ENCODE peak calls at places on chromosomes 13 and 19, in five cellular contexts. One of them, this sample, is unnamed.

GRCh38 chr13:35630551-35631275 is 154.2 kb upstream of the MAB21L1 start:
- DNase-seq in hepatocyte: peak
- DNase-seq in GM23248: peak
- DNase-seq in GM23338: peak
- DNase-seq in OCI-LY7: peak
- DNase-seq in this sample: peak

GRCh38 chr13:41065098-41065497 is 3.8 kb downstream of the WBP4 start:
- DNase-seq in hepatocyte: peak
- DNase-seq in GM23248: peak
- DNase-seq in GM23338: no peak
- DNase-seq in OCI-LY7: no peak
- DNase-seq in this sample: no peak

GRCh38 chr19:49403404-49404187 is 15.5 kb downstream of the KASH5 start:
- DNase-seq in hepatocyte: no peak
- DNase-seq in GM23248: no peak
- DNase-seq in GM23338: peak
- DNase-seq in OCI-LY7: peak
- DNase-seq in this sample: no peak

GRCh38 chr13:59666504-59666903 is 497.2 kb downstream of the DIAPH3 start:
- DNase-seq in hepatocyte: no peak
- DNase-seq in GM23248: no peak
- DNase-seq in GM23338: no peak
- DNase-seq in OCI-LY7: no peak
- DNase-seq in this sample: no peak

GRCh38 chr19:42427313-42427712 is at the start of gene LIPE:
- DNase-seq in hepatocyte: peak
- DNase-seq in GM23248: no peak
- DNase-seq in GM23338: no peak
- DNase-seq in OCI-LY7: no peak
- DNase-seq in this sample: no peak

GRCh38 chr13:109904218-109904617 is 117.8 kb upstream of the IRS2 start:
- DNase-seq in hepatocyte: no peak
- DNase-seq in GM23248: no peak
- DNase-seq in GM23338: peak
- DNase-seq in OCI-LY7: peak
- DNase-seq in this sample: peak

GRCh38 chr13:95237310-95237870 is 63.9 kb downstream of the ABCC4 start:
- DNase-seq in hepatocyte: no peak
- DNase-seq in GM23248: no peak
- DNase-seq in GM23338: no peak
- DNase-seq in OCI-LY7: no peak
- DNase-seq in this sample: no peak

GRCh38 chr19:45901912-45902650 is at the start of gene MYPOP:
- DNase-seq in hepatocyte: peak
- DNase-seq in GM23248: peak
- DNase-seq in GM23338: peak
- DNase-seq in OCI-LY7: no peak
- DNase-seq in this sample: no peak

GRCh38 chr13:105817011-105817410 is 718.5 kb downstream of the EFNB2 start:
- DNase-seq in hepatocyte: peak
- DNase-seq in GM23248: no peak
- DNase-seq in GM23338: peak
- DNase-seq in OCI-LY7: no peak
- DNase-seq in this sample: no peak

GRCh38 chr13:57946361-57946760 is 314.8 kb downstream of the PCDH17 start:
- DNase-seq in hepatocyte: no peak
- DNase-seq in GM23248: no peak
- DNase-seq in GM23338: no peak
- DNase-seq in OCI-LY7: no peak
- DNase-seq in this sample: no peak

GRCh38 chr19:23916991-23917390 is 2.3 kb downstream of the ZNF726 start:
- DNase-seq in hepatocyte: no peak
- DNase-seq in GM23248: peak
- DNase-seq in GM23338: no peak
- DNase-seq in OCI-LY7: no peak
- DNase-seq in this sample: no peak

GRCh38 chr19:51552996-51553725 is 17.9 kb upstream of the ZNF175 start:
- DNase-seq in hepatocyte: peak
- DNase-seq in GM23248: peak
- DNase-seq in GM23338: peak
- DNase-seq in OCI-LY7: peak
- DNase-seq in this sample: peak

GRCh38 chr19:38134538-38135149 is 89.4 kb downstream of the DPF1 start:
- DNase-seq in hepatocyte: peak
- DNase-seq in GM23248: peak
- DNase-seq in GM23338: peak
- DNase-seq in OCI-LY7: peak
- DNase-seq in this sample: no peak

GRCh38 chr13:83449666-83450395 is 432.4 kb downstream of the SLITRK1 start:
- DNase-seq in hepatocyte: no peak
- DNase-seq in GM23248: peak
- DNase-seq in GM23338: peak
- DNase-seq in OCI-LY7: no peak
- DNase-seq in this sample: no peak

GRCh38 chr19:45455707-45456499 is 11.9 kb upstream of the FOSB start:
- DNase-seq in hepatocyte: peak
- DNase-seq in GM23248: peak
- DNase-seq in GM23338: peak
- DNase-seq in OCI-LY7: no peak
- DNase-seq in this sample: peak

GRCh38 chr13:74575729-74576125 is 441.5 kb upstream of the KLF12 start:
- DNase-seq in hepatocyte: peak
- DNase-seq in GM23248: peak
- DNase-seq in GM23338: peak
- DNase-seq in OCI-LY7: no peak
- DNase-seq in this sample: no peak

GRCh38 chr13:99585609-99586008 is 84.3 kb downstream of the TM9SF2 start:
- DNase-seq in hepatocyte: no peak
- DNase-seq in GM23248: peak
- DNase-seq in GM23338: no peak
- DNase-seq in OCI-LY7: no peak
- DNase-seq in this sample: no peak

GRCh38 chr13:100274942-100275506 is 186.1 kb downstream of the PCCA start:
- DNase-seq in hepatocyte: no peak
- DNase-seq in GM23248: no peak
- DNase-seq in GM23338: no peak
- DNase-seq in OCI-LY7: no peak
- DNase-seq in this sample: no peak

GRCh38 chr13:110131424-110131823 is 175.5 kb downstream of the COL4A1 start:
- DNase-seq in hepatocyte: no peak
- DNase-seq in GM23248: no peak
- DNase-seq in GM23338: no peak
- DNase-seq in OCI-LY7: no peak
- DNase-seq in this sample: no peak

GRCh38 chr19:40416918-40417713 is 3.9 kb upstream of the PRX start:
- DNase-seq in hepatocyte: no peak
- DNase-seq in GM23248: peak
- DNase-seq in GM23338: no peak
- DNase-seq in OCI-LY7: peak
- DNase-seq in this sample: no peak

GRCh38 chr19:7018828-7019227 is 2.4 kb downstream of the MBD3L2B start:
- DNase-seq in hepatocyte: no peak
- DNase-seq in GM23248: no peak
- DNase-seq in GM23338: no peak
- DNase-seq in OCI-LY7: no peak
- DNase-seq in this sample: no peak

GRCh38 chr19:50648659-50649058 is 586 bp upstream of the C19orf81 start:
- DNase-seq in hepatocyte: no peak
- DNase-seq in GM23248: no peak
- DNase-seq in GM23338: peak
- DNase-seq in OCI-LY7: no peak
- DNase-seq in this sample: no peak

GRCh38 chr19:33441277-33441699 is 67.8 kb downstream of the CEBPG start:
- DNase-seq in hepatocyte: no peak
- DNase-seq in GM23248: no peak
- DNase-seq in GM23338: no peak
- DNase-seq in OCI-LY7: no peak
- DNase-seq in this sample: no peak

GRCh38 chr19:41967056-41967783 is 8.1 kb upstream of the RABAC1 start:
- DNase-seq in hepatocyte: no peak
- DNase-seq in GM23248: no peak
- DNase-seq in GM23338: no peak
- DNase-seq in OCI-LY7: no peak
- DNase-seq in this sample: no peak

GRCh38 chr13:40350283-40350992 is 316.0 kb downstream of the FOXO1 start:
- DNase-seq in hepatocyte: no peak
- DNase-seq in GM23248: no peak
- DNase-seq in GM23338: no peak
- DNase-seq in OCI-LY7: no peak
- DNase-seq in this sample: no peak

GRCh38 chr13:78067290-78067689 is 148.7 kb upstream of the EDNRB start:
- DNase-seq in hepatocyte: no peak
- DNase-seq in GM23248: no peak
- DNase-seq in GM23338: no peak
- DNase-seq in OCI-LY7: no peak
- DNase-seq in this sample: no peak

DNA sequence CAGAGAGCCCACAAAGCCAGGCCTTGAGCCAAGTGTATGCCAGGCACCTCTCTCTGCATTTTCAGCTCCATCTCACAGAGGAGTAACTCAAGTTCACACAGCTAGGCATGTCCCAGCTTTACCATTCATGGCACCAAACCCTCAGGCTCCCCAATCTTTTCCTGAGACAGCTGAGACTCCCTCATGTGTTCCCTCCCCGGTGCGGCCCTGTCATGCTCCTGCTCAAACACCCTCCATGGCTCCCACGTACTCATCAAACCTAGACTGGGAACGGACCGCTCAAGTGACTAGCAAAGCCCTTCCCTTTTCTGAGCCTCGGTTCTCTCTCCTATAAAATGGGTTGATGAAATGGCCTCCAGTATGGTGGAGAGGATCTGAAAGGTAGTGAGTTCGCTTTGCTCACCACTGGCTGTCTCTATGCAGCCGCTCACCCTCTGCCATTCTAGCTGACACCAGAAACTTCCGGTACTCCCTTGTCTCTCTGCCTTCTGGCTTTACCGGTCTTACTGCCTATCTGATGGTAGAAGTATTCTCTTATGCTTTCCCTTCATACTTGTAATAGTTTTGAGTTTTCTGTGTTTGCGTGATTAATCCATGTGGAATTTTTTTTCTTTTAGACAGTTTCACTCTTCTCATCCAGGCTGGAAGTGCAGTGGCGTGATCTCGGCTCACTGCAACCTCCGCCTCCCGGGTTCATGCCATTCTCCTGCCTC is 7.8 kb upstream of the SLC44A2 start:
- DNase-seq in hepatocyte: peak
- DNase-seq in GM23248: peak
- DNase-seq in GM23338: no peak
- DNase-seq in OCI-LY7: no peak
- DNase-seq in this sample: no peak
- TF ChIP-seq EZH2phosphoT487 in hepatocyte: no peak
- TF ChIP-seq EZH2phosphoT487 in GM23248: no peak
- TF ChIP-seq EZH2phosphoT487 in GM23338: no peak
- TF ChIP-seq EZH2phosphoT487 in OCI-LY7: no peak
- TF ChIP-seq EZH2phosphoT487 in this sample: no peak

GRCh38 chr13:21060063-21060826 is 1.1 kb downstream of the LATS2 start:
- DNase-seq in hepatocyte: peak
- DNase-seq in GM23248: peak
- DNase-seq in GM23338: peak
- DNase-seq in OCI-LY7: no peak
- DNase-seq in this sample: no peak
- TF ChIP-seq EZH2phosphoT487 in hepatocyte: no peak
- TF ChIP-seq EZH2phosphoT487 in GM23248: no peak
- TF ChIP-seq EZH2phosphoT487 in GM23338: no peak
- TF ChIP-seq EZH2phosphoT487 in OCI-LY7: no peak
- TF ChIP-seq EZH2phosphoT487 in this sample: no peak

GRCh38 chr19:2577722-2578335 is 101.9 kb downstream of the GADD45B start:
- DNase-seq in hepatocyte: no peak
- DNase-seq in GM23248: no peak
- DNase-seq in GM23338: no peak
- DNase-seq in OCI-LY7: no peak
- DNase-seq in this sample: no peak

GRCh38 chr19:2574971-2575630 is 99.2 kb downstream of the GADD45B start:
- DNase-seq in hepatocyte: no peak
- DNase-seq in GM23248: no peak
- DNase-seq in GM23338: no peak
- DNase-seq in OCI-LY7: no peak
- DNase-seq in this sample: no peak

GRCh38 chr19:2574478-2574931 is 98.6 kb downstream of the GADD45B start:
- DNase-seq in hepatocyte: no peak
- DNase-seq in GM23248: no peak
- DNase-seq in GM23338: no peak
- DNase-seq in OCI-LY7: no peak
- DNase-seq in this sample: no peak

GRCh38 chr19:2573916-2574315 is 98.0 kb downstream of the GADD45B start:
- DNase-seq in hepatocyte: no peak
- DNase-seq in GM23248: no peak
- DNase-seq in GM23338: no peak
- DNase-seq in OCI-LY7: no peak
- DNase-seq in this sample: no peak

GRCh38 chr19:2575734-2576481 is 100.0 kb downstream of the GADD45B start:
- DNase-seq in hepatocyte: peak
- DNase-seq in GM23248: peak
- DNase-seq in GM23338: no peak
- DNase-seq in OCI-LY7: no peak
- DNase-seq in this sample: no peak
- TF ChIP-seq EZH2phosphoT487 in hepatocyte: no peak
- TF ChIP-seq EZH2phosphoT487 in GM23248: no peak
- TF ChIP-seq EZH2phosphoT487 in GM23338: no peak
- TF ChIP-seq EZH2phosphoT487 in OCI-LY7: no peak
- TF ChIP-seq EZH2phosphoT487 in this sample: no peak

GRCh38 chr19:1213391-1214286 is 8.1 kb downstream of the STK11 start:
- DNase-seq in hepatocyte: peak
- DNase-seq in GM23248: peak
- DNase-seq in GM23338: no peak
- DNase-seq in OCI-LY7: no peak
- DNase-seq in this sample: no peak
- TF ChIP-seq EZH2phosphoT487 in hepatocyte: no peak
- TF ChIP-seq EZH2phosphoT487 in GM23248: no peak
- TF ChIP-seq EZH2phosphoT487 in GM23338: no peak
- TF ChIP-seq EZH2phosphoT487 in OCI-LY7: no peak
- TF ChIP-seq EZH2phosphoT487 in this sample: no peak

GRCh38 chr13:31881495-31881882 is 142.2 kb downstream of the RXFP2 start:
- DNase-seq in hepatocyte: no peak
- DNase-seq in GM23248: no peak
- DNase-seq in GM23338: no peak
- DNase-seq in OCI-LY7: no peak
- DNase-seq in this sample: no peak
- TF ChIP-seq EZH2phosphoT487 in hepatocyte: no peak
- TF ChIP-seq EZH2phosphoT487 in GM23248: no peak
- TF ChIP-seq EZH2phosphoT487 in GM23338: no peak
- TF ChIP-seq EZH2phosphoT487 in OCI-LY7: no peak
- TF ChIP-seq EZH2phosphoT487 in this sample: no peak

GRCh38 chr13:21033866-21034601 is 27.4 kb downstream of the LATS2 start:
- DNase-seq in hepatocyte: no peak
- DNase-seq in GM23248: peak
- DNase-seq in GM23338: no peak
- DNase-seq in OCI-LY7: no peak
- DNase-seq in this sample: no peak
- TF ChIP-seq EZH2phosphoT487 in hepatocyte: no peak
- TF ChIP-seq EZH2phosphoT487 in GM23248: peak
- TF ChIP-seq EZH2phosphoT487 in GM23338: no peak
- TF ChIP-seq EZH2phosphoT487 in OCI-LY7: no peak
- TF ChIP-seq EZH2phosphoT487 in this sample: no peak

GRCh38 chr13:111531505-111531904 is 211.1 kb downstream of the TEX29 start:
- DNase-seq in hepatocyte: peak
- DNase-seq in GM23248: peak
- DNase-seq in GM23338: no peak
- DNase-seq in OCI-LY7: no peak
- DNase-seq in this sample: peak
- TF ChIP-seq EZH2phosphoT487 in hepatocyte: no peak
- TF ChIP-seq EZH2phosphoT487 in GM23248: no peak
- TF ChIP-seq EZH2phosphoT487 in GM23338: no peak
- TF ChIP-seq EZH2phosphoT487 in OCI-LY7: no peak
- TF ChIP-seq EZH2phosphoT487 in this sample: no peak